ENCODE peak calls at places on chromosomes 2 and 18, in seven cellular contexts. One of them, this sample, is unnamed.
A peak's percentile ranks its signal among the peaks of the same experiment; 100 is the strongest.

GRCh38 chr2:235716875-235717496 is 223.1 kb downstream of the AGAP1 start:
- DNase-seq in germinal center: no peak
- DNase-seq in posterior cingulate gyrus: no peak
- DNase-seq in KBM-7: no peak
- DNase-seq in substantia nigra: peak; percentile 30
- DNase-seq in AG08395: no peak
- DNase-seq in chondrocyte: no peak
- DNase-seq in this sample: no peak

GRCh38 chr2:32559136-32559535 is 68.7 kb upstream of the TTC27 start:
- DNase-seq in germinal center: no peak
- DNase-seq in posterior cingulate gyrus: peak; percentile 88
- DNase-seq in KBM-7: no peak
- DNase-seq in substantia nigra: no peak
- DNase-seq in AG08395: no peak
- DNase-seq in chondrocyte: no peak
- DNase-seq in this sample: peak; percentile 61

GRCh38 chr2:2828774-2829368 is 497.8 kb upstream of the MYT1L start:
- DNase-seq in germinal center: no peak
- DNase-seq in posterior cingulate gyrus: peak; percentile 98
- DNase-seq in KBM-7: no peak
- DNase-seq in substantia nigra: no peak
- DNase-seq in AG08395: no peak
- DNase-seq in chondrocyte: no peak
- DNase-seq in this sample: no peak

GRCh38 chr2:47067788-47068407 is 87.2 kb downstream of the STPG4 start:
- DNase-seq in germinal center: no peak
- DNase-seq in posterior cingulate gyrus: peak; percentile 49
- DNase-seq in KBM-7: no peak
- DNase-seq in substantia nigra: no peak
- DNase-seq in AG08395: no peak
- DNase-seq in chondrocyte: peak; percentile 85
- DNase-seq in this sample: no peak

GRCh38 chr2:100730290-100730868 is 89.6 kb upstream of the NPAS2 start:
- DNase-seq in germinal center: no peak
- DNase-seq in posterior cingulate gyrus: no peak
- DNase-seq in KBM-7: peak; percentile 47
- DNase-seq in substantia nigra: no peak
- DNase-seq in AG08395: peak; percentile 67
- DNase-seq in chondrocyte: no peak
- DNase-seq in this sample: peak; percentile 56

GRCh38 chr2:234241656-234242445 is 191.3 kb downstream of the SPP2 start:
- DNase-seq in germinal center: no peak
- DNase-seq in posterior cingulate gyrus: no peak
- DNase-seq in KBM-7: no peak
- DNase-seq in substantia nigra: no peak
- DNase-seq in AG08395: peak; percentile 66
- DNase-seq in chondrocyte: no peak
- DNase-seq in this sample: no peak

GRCh38 chr2:120959426-120959825 is 223.8 kb downstream of the GLI2 start:
- DNase-seq in germinal center: no peak
- DNase-seq in posterior cingulate gyrus: peak; percentile 70
- DNase-seq in KBM-7: no peak
- DNase-seq in substantia nigra: no peak
- DNase-seq in AG08395: no peak
- DNase-seq in chondrocyte: no peak
- DNase-seq in this sample: no peak

GRCh38 chr2:199336546-199336945 is 121.2 kb downstream of the SATB2 start:
- DNase-seq in germinal center: no peak
- DNase-seq in posterior cingulate gyrus: no peak
- DNase-seq in KBM-7: no peak
- DNase-seq in substantia nigra: no peak
- DNase-seq in AG08395: no peak
- DNase-seq in chondrocyte: no peak
- DNase-seq in this sample: no peak

GRCh38 chr18:78798402-78799175 is 181.0 kb upstream of the SALL3 start:
- DNase-seq in germinal center: no peak
- DNase-seq in posterior cingulate gyrus: peak; percentile 83
- DNase-seq in KBM-7: no peak
- DNase-seq in substantia nigra: no peak
- DNase-seq in AG08395: no peak
- DNase-seq in chondrocyte: peak; percentile 90
- DNase-seq in this sample: no peak

GRCh38 chr18:42484648-42485047 is 529.6 kb downstream of the PIK3C3 start:
- DNase-seq in germinal center: no peak
- DNase-seq in posterior cingulate gyrus: no peak
- DNase-seq in KBM-7: no peak
- DNase-seq in substantia nigra: no peak
- DNase-seq in AG08395: no peak
- DNase-seq in chondrocyte: no peak
- DNase-seq in this sample: no peak

GRCh38 chr2:207768891-207769596 is 662 bp downstream of the FZD5 start:
- DNase-seq in germinal center: peak; percentile 57
- DNase-seq in posterior cingulate gyrus: no peak
- DNase-seq in KBM-7: peak; percentile 56
- DNase-seq in substantia nigra: peak; percentile 11
- DNase-seq in AG08395: peak; percentile 27
- DNase-seq in chondrocyte: no peak
- DNase-seq in this sample: no peak

GRCh38 chr18:31607384-31607783 is 15.7 kb downstream of the TTR start:
- DNase-seq in germinal center: no peak
- DNase-seq in posterior cingulate gyrus: no peak
- DNase-seq in KBM-7: no peak
- DNase-seq in substantia nigra: no peak
- DNase-seq in AG08395: no peak
- DNase-seq in chondrocyte: no peak
- DNase-seq in this sample: no peak

GRCh38 chr2:191931332-191931731 is 84.4 kb upstream of the CAVIN2 start:
- DNase-seq in germinal center: no peak
- DNase-seq in posterior cingulate gyrus: no peak
- DNase-seq in KBM-7: peak; percentile 11
- DNase-seq in substantia nigra: no peak
- DNase-seq in AG08395: no peak
- DNase-seq in chondrocyte: no peak
- DNase-seq in this sample: peak; percentile 13

GRCh38 chr2:105872830-105873229 is 128.1 kb downstream of the NCK2 start:
- DNase-seq in germinal center: no peak
- DNase-seq in posterior cingulate gyrus: no peak
- DNase-seq in KBM-7: no peak
- DNase-seq in substantia nigra: no peak
- DNase-seq in AG08395: no peak
- DNase-seq in chondrocyte: no peak
- DNase-seq in this sample: no peak

GRCh38 chr2:64904405-64905329 is 84.5 kb upstream of the SLC1A4 start:
- DNase-seq in germinal center: no peak
- DNase-seq in posterior cingulate gyrus: no peak
- DNase-seq in KBM-7: peak; percentile 81
- DNase-seq in substantia nigra: no peak
- DNase-seq in AG08395: no peak
- DNase-seq in chondrocyte: no peak
- DNase-seq in this sample: peak; percentile 90

GRCh38 chr18:9705183-9705864 is 2.8 kb upstream of the RAB31 start:
- DNase-seq in germinal center: no peak
- DNase-seq in posterior cingulate gyrus: no peak
- DNase-seq in KBM-7: no peak
- DNase-seq in substantia nigra: no peak
- DNase-seq in AG08395: peak; percentile 77
- DNase-seq in chondrocyte: no peak
- DNase-seq in this sample: peak; percentile 28